ENCODE peak calls at places on chromosome 15, in eight cellular contexts. One of them, this sample, is unnamed.

GRCh38 chr15:38613085-38613484 is 48.5 kb upstream of the RASGRP1 start:
- DNase-seq in tibial nerve: no peak
- DNase-seq in dorsolateral prefrontal cortex: no peak
- DNase-seq in AG04450: no peak
- DNase-seq in stomach: no peak
- DNase-seq in tibial artery: no peak
- DNase-seq in IMR-90: no peak
- DNase-seq in breast epithelium: no peak
- DNase-seq in this sample: no peak

GRCh38 chr15:57476533-57476975 is 100.2 kb downstream of the CGNL1 start:
- DNase-seq in tibial nerve: no peak
- DNase-seq in dorsolateral prefrontal cortex: no peak
- DNase-seq in AG04450: no peak
- DNase-seq in stomach: no peak
- DNase-seq in tibial artery: no peak
- DNase-seq in IMR-90: peak
- DNase-seq in breast epithelium: no peak
- DNase-seq in this sample: peak

GRCh38 chr15:33730815-33731214 is 237.5 kb upstream of the CHRM5 start:
- DNase-seq in tibial nerve: no peak
- DNase-seq in dorsolateral prefrontal cortex: no peak
- DNase-seq in AG04450: no peak
- DNase-seq in stomach: no peak
- DNase-seq in tibial artery: no peak
- DNase-seq in IMR-90: no peak
- DNase-seq in breast epithelium: no peak
- DNase-seq in this sample: no peak

GRCh38 chr15:25051399-25052154 is 96.8 kb downstream of the SNRPN start:
- DNase-seq in tibial nerve: no peak
- DNase-seq in dorsolateral prefrontal cortex: peak
- DNase-seq in AG04450: no peak
- DNase-seq in stomach: no peak
- DNase-seq in tibial artery: peak
- DNase-seq in IMR-90: no peak
- DNase-seq in breast epithelium: no peak
- DNase-seq in this sample: no peak

GRCh38 chr15:65305144-65305758 is 774 bp downstream of the RNU5B-1 start:
- DNase-seq in tibial nerve: no peak
- DNase-seq in dorsolateral prefrontal cortex: no peak
- DNase-seq in AG04450: no peak
- DNase-seq in stomach: no peak
- DNase-seq in tibial artery: no peak
- DNase-seq in IMR-90: no peak
- DNase-seq in breast epithelium: no peak
- DNase-seq in this sample: no peak

GRCh38 chr15:37095197-37095992 is 5.0 kb downstream of the MEIS2 start:
- DNase-seq in tibial nerve: no peak
- DNase-seq in dorsolateral prefrontal cortex: no peak
- DNase-seq in AG04450: no peak
- DNase-seq in stomach: no peak
- DNase-seq in tibial artery: no peak
- DNase-seq in IMR-90: no peak
- DNase-seq in breast epithelium: no peak
- DNase-seq in this sample: no peak

GRCh38 chr15:71052356-71052755 is 62.9 kb upstream of the THSD4 start:
- DNase-seq in tibial nerve: no peak
- DNase-seq in dorsolateral prefrontal cortex: no peak
- DNase-seq in AG04450: no peak
- DNase-seq in stomach: no peak
- DNase-seq in tibial artery: no peak
- DNase-seq in IMR-90: peak
- DNase-seq in breast epithelium: no peak
- DNase-seq in this sample: no peak

GRCh38 chr15:52308446-52309153 is 13.0 kb upstream of the MYO5C start:
- DNase-seq in tibial nerve: no peak
- DNase-seq in dorsolateral prefrontal cortex: no peak
- DNase-seq in AG04450: no peak
- DNase-seq in stomach: no peak
- DNase-seq in tibial artery: no peak
- DNase-seq in IMR-90: no peak
- DNase-seq in breast epithelium: no peak
- DNase-seq in this sample: no peak

DNA sequence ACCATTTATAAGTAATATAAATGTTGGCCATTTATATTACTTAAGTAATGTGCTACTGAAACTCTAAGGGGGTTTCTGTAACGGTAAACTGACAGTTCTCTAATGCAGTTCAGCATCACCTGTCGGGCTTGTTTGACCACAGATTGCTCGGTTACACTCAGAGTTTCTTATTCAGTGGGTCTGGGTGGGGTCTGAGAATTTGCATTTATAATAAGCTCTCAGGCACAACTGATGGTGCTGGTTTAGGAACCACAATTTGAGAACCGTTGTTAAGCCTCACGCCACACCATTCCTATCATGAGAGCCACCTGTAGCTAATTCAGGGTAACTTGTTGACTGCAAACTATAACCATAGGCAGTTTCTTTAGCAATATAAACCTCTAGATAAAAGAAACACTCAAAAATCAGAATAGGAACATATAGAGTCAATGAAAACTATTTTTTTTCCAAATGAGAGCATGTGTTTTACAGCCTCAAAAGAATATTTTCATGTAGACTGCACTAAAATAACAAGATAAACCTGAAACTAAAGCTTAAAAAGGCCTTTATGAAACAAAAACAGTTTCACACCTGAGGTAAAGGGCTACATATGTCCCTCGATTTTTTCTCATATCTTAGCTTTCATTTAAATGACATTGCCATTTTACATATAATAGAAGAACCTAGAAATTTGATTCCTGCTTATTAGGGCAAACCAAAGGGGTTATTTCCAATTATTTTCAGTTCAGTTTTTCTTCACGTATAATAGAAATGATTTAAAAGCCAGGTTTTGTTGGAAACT is 604.8 kb downstream of the UNC13C start:
- DNase-seq in tibial nerve: no peak
- DNase-seq in dorsolateral prefrontal cortex: no peak
- DNase-seq in AG04450: no peak
- DNase-seq in stomach: no peak
- DNase-seq in tibial artery: no peak
- DNase-seq in IMR-90: no peak
- DNase-seq in breast epithelium: no peak
- DNase-seq in this sample: no peak
- TF ChIP-seq CTCF in tibial nerve: no peak
- TF ChIP-seq CTCF in dorsolateral prefrontal cortex: no peak
- TF ChIP-seq CTCF in AG04450: no peak
- TF ChIP-seq CTCF in stomach: no peak
- TF ChIP-seq CTCF in tibial artery: no peak
- TF ChIP-seq CTCF in IMR-90: no peak
- TF ChIP-seq CTCF in breast epithelium: no peak
- TF ChIP-seq CTCF in this sample: no peak

DNA sequence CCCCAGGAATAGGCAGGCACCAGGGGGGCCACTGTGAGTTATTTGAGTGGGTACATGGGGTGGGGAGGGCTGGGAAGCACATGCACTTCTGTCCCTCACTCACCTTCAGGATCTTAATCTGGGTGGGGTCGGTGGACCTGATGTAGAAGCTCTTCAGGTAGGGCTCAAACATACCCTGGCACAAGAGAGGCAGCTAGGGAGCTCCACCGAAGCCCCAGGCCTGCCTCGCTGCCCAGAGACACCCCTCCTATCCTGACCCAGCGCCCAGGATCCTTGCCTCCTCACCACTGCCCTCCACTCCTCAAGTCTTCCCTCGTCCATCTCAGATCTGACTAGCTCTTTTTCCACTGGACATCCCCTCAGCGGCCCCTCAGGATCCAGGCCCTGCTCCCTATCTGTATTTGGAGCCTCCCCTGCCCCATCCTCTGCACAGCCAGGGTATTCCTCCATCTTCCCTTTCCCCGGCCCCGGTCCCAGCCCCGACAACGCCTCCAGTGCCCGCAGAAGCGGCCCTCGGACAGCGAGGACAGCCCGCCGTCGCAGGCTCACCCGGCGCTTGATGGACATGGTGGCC is 30.0 kb downstream of the AP3B2 start:
- DNase-seq in tibial nerve: no peak
- DNase-seq in dorsolateral prefrontal cortex: no peak
- DNase-seq in AG04450: no peak
- DNase-seq in stomach: no peak
- DNase-seq in tibial artery: peak
- DNase-seq in IMR-90: no peak
- DNase-seq in breast epithelium: no peak
- DNase-seq in this sample: no peak
- H3K4me3 ChIP-seq in tibial nerve: peak
- H3K4me3 ChIP-seq in dorsolateral prefrontal cortex: no peak
- H3K4me3 ChIP-seq in AG04450: no peak
- H3K4me3 ChIP-seq in stomach: peak
- H3K4me3 ChIP-seq in tibial artery: no peak
- H3K4me3 ChIP-seq in IMR-90: no peak
- H3K4me3 ChIP-seq in breast epithelium: peak
- H3K4me3 ChIP-seq in this sample: no peak

GRCh38 chr15:69561071-69561784 is 108.6 kb downstream of the RPLP1 start:
- DNase-seq in tibial nerve: no peak
- DNase-seq in dorsolateral prefrontal cortex: no peak
- DNase-seq in AG04450: no peak
- DNase-seq in stomach: peak
- DNase-seq in tibial artery: no peak
- DNase-seq in IMR-90: no peak
- DNase-seq in breast epithelium: peak
- DNase-seq in this sample: no peak

GRCh38 chr15:69557340-69558137 is 104.9 kb downstream of the RPLP1 start:
- DNase-seq in tibial nerve: no peak
- DNase-seq in dorsolateral prefrontal cortex: no peak
- DNase-seq in AG04450: peak
- DNase-seq in stomach: peak
- DNase-seq in tibial artery: no peak
- DNase-seq in IMR-90: peak
- DNase-seq in breast epithelium: no peak
- DNase-seq in this sample: peak

GRCh38 chr15:69562097-69562496 is 109.5 kb downstream of the RPLP1 start:
- DNase-seq in tibial nerve: no peak
- DNase-seq in dorsolateral prefrontal cortex: no peak
- DNase-seq in AG04450: no peak
- DNase-seq in stomach: no peak
- DNase-seq in tibial artery: no peak
- DNase-seq in IMR-90: no peak
- DNase-seq in breast epithelium: no peak
- DNase-seq in this sample: no peak

GRCh38 chr15:69558138-69558409 is 105.5 kb downstream of the RPLP1 start:
- DNase-seq in tibial nerve: no peak
- DNase-seq in dorsolateral prefrontal cortex: no peak
- DNase-seq in AG04450: no peak
- DNase-seq in stomach: no peak
- DNase-seq in tibial artery: no peak
- DNase-seq in IMR-90: no peak
- DNase-seq in breast epithelium: no peak
- DNase-seq in this sample: no peak

DNA sequence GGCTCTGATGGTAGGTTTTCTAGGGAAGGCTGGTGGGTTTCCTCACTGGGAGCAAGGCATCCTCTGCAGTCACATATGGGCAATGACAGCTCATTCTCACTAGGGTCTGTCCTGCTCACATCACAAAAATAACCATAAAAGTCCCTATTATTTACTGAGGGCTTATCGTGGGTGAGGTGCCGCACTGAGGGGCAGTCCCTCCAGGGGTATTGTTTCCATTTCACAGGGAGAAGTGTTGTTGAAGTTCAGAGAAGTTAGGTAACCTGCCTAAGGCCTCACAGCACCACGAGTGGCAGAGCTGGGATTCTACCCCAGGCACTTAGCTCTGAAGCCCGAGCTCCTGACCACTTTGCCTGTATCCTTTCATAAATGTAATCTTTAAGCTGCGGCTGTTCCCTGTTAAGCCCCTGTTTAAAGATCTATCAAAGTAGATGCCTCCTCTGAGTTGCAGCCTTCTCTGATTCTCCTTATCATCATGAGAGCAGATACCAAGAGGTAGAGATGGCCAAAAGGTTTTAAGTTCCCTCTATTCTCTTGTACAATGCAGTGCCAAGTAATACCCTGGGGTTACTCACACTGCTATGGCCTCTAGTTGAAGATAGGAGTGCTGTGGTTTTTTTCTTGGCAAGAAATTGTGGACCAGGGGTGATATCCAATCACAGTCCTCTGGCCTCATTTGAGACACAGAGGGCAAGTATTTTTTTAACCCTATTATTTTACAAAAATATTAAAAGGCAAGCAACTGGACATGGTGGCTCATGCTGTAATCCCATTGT is 107.0 kb downstream of the RPLP1 start:
- DNase-seq in tibial nerve: no peak
- DNase-seq in dorsolateral prefrontal cortex: no peak
- DNase-seq in AG04450: no peak
- DNase-seq in stomach: no peak
- DNase-seq in tibial artery: no peak
- DNase-seq in IMR-90: no peak
- DNase-seq in breast epithelium: no peak
- DNase-seq in this sample: no peak
- TF ChIP-seq CTCF in tibial nerve: no peak
- TF ChIP-seq CTCF in dorsolateral prefrontal cortex: no peak
- TF ChIP-seq CTCF in AG04450: no peak
- TF ChIP-seq CTCF in stomach: peak
- TF ChIP-seq CTCF in tibial artery: no peak
- TF ChIP-seq CTCF in IMR-90: no peak
- TF ChIP-seq CTCF in breast epithelium: no peak
- TF ChIP-seq CTCF in this sample: peak

GRCh38 chr15:40764766-40765136 is 883 bp downstream of the GCHFR start:
- DNase-seq in tibial nerve: no peak
- DNase-seq in dorsolateral prefrontal cortex: no peak
- DNase-seq in AG04450: no peak
- DNase-seq in stomach: no peak
- DNase-seq in tibial artery: no peak
- DNase-seq in IMR-90: no peak
- DNase-seq in breast epithelium: no peak
- DNase-seq in this sample: no peak
- H3K4me3 ChIP-seq in tibial nerve: peak
- H3K4me3 ChIP-seq in dorsolateral prefrontal cortex: peak
- H3K4me3 ChIP-seq in AG04450: no peak
- H3K4me3 ChIP-seq in stomach: peak
- H3K4me3 ChIP-seq in tibial artery: peak
- H3K4me3 ChIP-seq in IMR-90: peak
- H3K4me3 ChIP-seq in breast epithelium: peak
- H3K4me3 ChIP-seq in this sample: no peak

GRCh38 chr15:73792429-73792828 is 39.3 kb upstream of the INSYN1 start:
- DNase-seq in tibial nerve: no peak
- DNase-seq in dorsolateral prefrontal cortex: no peak
- DNase-seq in AG04450: no peak
- DNase-seq in stomach: no peak
- DNase-seq in tibial artery: no peak
- DNase-seq in IMR-90: no peak
- DNase-seq in breast epithelium: no peak
- DNase-seq in this sample: no peak
- TF ChIP-seq CTCF in tibial nerve: no peak
- TF ChIP-seq CTCF in dorsolateral prefrontal cortex: no peak
- TF ChIP-seq CTCF in AG04450: no peak
- TF ChIP-seq CTCF in stomach: no peak
- TF ChIP-seq CTCF in tibial artery: no peak
- TF ChIP-seq CTCF in IMR-90: no peak
- TF ChIP-seq CTCF in breast epithelium: no peak
- TF ChIP-seq CTCF in this sample: no peak